ENCODE peak calls at places on chromosomes 5 and 9, in four cellular contexts. One of them, this sample, is unnamed.

GRCh38 chr5:54329731-54330709 is 19.6 kb upstream of the ARL15 start:
- DNase-seq in GM12878: no peak
- DNase-seq in K562: no peak
- DNase-seq in HepG2: no peak
- DNase-seq in this sample: no peak

GRCh38 chr5:150209020-150209635 is 19.3 kb downstream of the SLC6A7 start:
- DNase-seq in K562: no peak
- DNase-seq in HepG2: no peak
- DNase-seq in GM12878: no peak
- DNase-seq in this sample: no peak

GRCh38 chr9:125663127-125663526 is 43.9 kb downstream of the MAPKAP1 start:
- DNase-seq in K562: no peak
- DNase-seq in HepG2: no peak
- DNase-seq in GM12878: no peak
- DNase-seq in this sample: no peak

GRCh38 chr9:129609486-129610192 is 11.3 kb downstream of the C9orf50 start:
- DNase-seq in HepG2: no peak
- DNase-seq in K562: no peak
- DNase-seq in GM12878: no peak
- DNase-seq in this sample: no peak

GRCh38 chr5:171606414-171607024 is 179.1 kb upstream of the SMIM23 start:
- DNase-seq in HepG2: no peak
- DNase-seq in GM12878: no peak
- DNase-seq in K562: peak; percentile 58
- DNase-seq in this sample: no peak

GRCh38 chr9:124216474-124217176 is 41.1 kb upstream of the NEK6 start:
- DNase-seq in GM12878: peak; percentile 80
- DNase-seq in HepG2: no peak
- DNase-seq in K562: no peak
- DNase-seq in this sample: no peak

GRCh38 chr5:102223542-102224444 is 72.3 kb downstream of the SLCO4C1 start:
- DNase-seq in HepG2: peak; percentile 68
- DNase-seq in GM12878: no peak
- DNase-seq in K562: peak; percentile 11
- DNase-seq in this sample: peak; percentile 14

GRCh38 chr9:129898205-129898604 is 62.9 kb downstream of the USP20 start:
- DNase-seq in HepG2: no peak
- DNase-seq in K562: no peak
- DNase-seq in GM12878: no peak
- DNase-seq in this sample: no peak

GRCh38 chr5:13574634-13575033 is 369.9 kb downstream of the DNAH5 start:
- DNase-seq in HepG2: no peak
- DNase-seq in GM12878: no peak
- DNase-seq in K562: no peak
- DNase-seq in this sample: no peak

GRCh38 chr5:149406203-149406978 is 27.3 kb upstream of the IL17B start:
- DNase-seq in K562: peak; percentile 60
- DNase-seq in HepG2: no peak
- DNase-seq in GM12878: no peak
- DNase-seq in this sample: no peak

GRCh38 chr5:180628827-180629702 is 20.3 kb downstream of the FLT4 start:
- DNase-seq in HepG2: no peak
- DNase-seq in K562: no peak
- DNase-seq in GM12878: no peak
- DNase-seq in this sample: no peak

GRCh38 chr9:33435821-33436277 is 11.5 kb downstream of the AQP3 start:
- DNase-seq in HepG2: no peak
- DNase-seq in GM12878: no peak
- DNase-seq in K562: no peak
- DNase-seq in this sample: no peak

GRCh38 chr9:120109242-120109641 is 470.7 kb downstream of the CDK5RAP2 start:
- DNase-seq in GM12878: no peak
- DNase-seq in K562: no peak
- DNase-seq in HepG2: peak; percentile 18
- DNase-seq in this sample: peak; percentile 46

GRCh38 chr5:107542428-107542827 is 128.3 kb downstream of the EFNA5 start:
- DNase-seq in GM12878: peak; percentile 52
- DNase-seq in K562: no peak
- DNase-seq in HepG2: peak; percentile 61
- DNase-seq in this sample: peak; percentile 19

GRCh38 chr5:177611446-177612214 is 11.7 kb downstream of the B4GALT7 start:
- DNase-seq in GM12878: no peak
- DNase-seq in HepG2: no peak
- DNase-seq in K562: no peak
- DNase-seq in this sample: no peak
- TF ChIP-seq FOXM1 in GM12878: no peak
- TF ChIP-seq FOXM1 in HepG2: no peak
- TF ChIP-seq FOXM1 in K562: no peak
- TF ChIP-seq FOXM1 in this sample: no peak

GRCh38 chr9:85001925-85002324 is 332.4 kb downstream of the NTRK2 start:
- DNase-seq in K562: no peak
- DNase-seq in GM12878: no peak
- DNase-seq in HepG2: no peak
- DNase-seq in this sample: no peak
- TF ChIP-seq SP1 in K562: no peak
- TF ChIP-seq SP1 in GM12878: no peak
- TF ChIP-seq SP1 in HepG2: no peak
- TF ChIP-seq SP1 in this sample: no peak

GRCh38 chr9:106731910-106732309 is 131.1 kb upstream of the ZNF462 start:
- DNase-seq in HepG2: no peak
- DNase-seq in GM12878: no peak
- DNase-seq in K562: no peak
- DNase-seq in this sample: no peak
- TF ChIP-seq FOXM1 in HepG2: no peak
- TF ChIP-seq FOXM1 in GM12878: no peak
- TF ChIP-seq FOXM1 in K562: no peak
- TF ChIP-seq FOXM1 in this sample: no peak

GRCh38 chr5:115986358-115986757 is 24.1 kb downstream of the LVRN start:
- DNase-seq in GM12878: no peak
- DNase-seq in K562: no peak
- DNase-seq in HepG2: no peak
- DNase-seq in this sample: no peak
- TF ChIP-seq SP1 in GM12878: no peak
- TF ChIP-seq SP1 in K562: no peak
- TF ChIP-seq SP1 in HepG2: no peak
- TF ChIP-seq SP1 in this sample: no peak

GRCh38 chr9:134324359-134325095 is 1.7 kb upstream of the RXRA start:
- DNase-seq in K562: no peak
- DNase-seq in HepG2: no peak
- DNase-seq in GM12878: no peak
- DNase-seq in this sample: no peak
- TF ChIP-seq FOXM1 in K562: no peak
- TF ChIP-seq FOXM1 in HepG2: no peak
- TF ChIP-seq FOXM1 in GM12878: no peak
- TF ChIP-seq FOXM1 in this sample: no peak

DNA sequence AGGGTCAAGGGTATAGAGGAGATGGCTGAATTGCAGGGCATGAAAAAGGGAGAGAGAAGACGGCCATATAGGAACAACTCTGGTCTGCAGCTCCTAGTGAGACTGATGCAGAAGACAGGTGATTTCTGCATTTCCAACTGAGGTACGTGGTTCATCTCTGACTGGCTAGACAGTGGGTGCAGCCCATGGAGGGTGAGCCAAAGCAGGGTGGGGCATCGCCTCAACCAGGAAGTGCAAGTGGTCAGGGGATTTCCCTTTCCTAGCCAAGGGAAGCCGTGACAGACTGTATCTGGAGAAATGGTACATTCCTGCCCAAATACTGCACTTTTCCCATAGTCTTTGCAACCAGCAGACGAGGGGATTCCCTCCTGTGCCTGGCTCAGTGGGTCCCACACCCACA is 22.6 kb upstream of the GNAQ start:
- DNase-seq in GM12878: no peak
- DNase-seq in K562: no peak
- DNase-seq in HepG2: no peak
- DNase-seq in this sample: no peak
- TF ChIP-seq SP1 in GM12878: no peak
- TF ChIP-seq SP1 in K562: no peak
- TF ChIP-seq SP1 in HepG2: no peak
- TF ChIP-seq SP1 in this sample: no peak

DNA sequence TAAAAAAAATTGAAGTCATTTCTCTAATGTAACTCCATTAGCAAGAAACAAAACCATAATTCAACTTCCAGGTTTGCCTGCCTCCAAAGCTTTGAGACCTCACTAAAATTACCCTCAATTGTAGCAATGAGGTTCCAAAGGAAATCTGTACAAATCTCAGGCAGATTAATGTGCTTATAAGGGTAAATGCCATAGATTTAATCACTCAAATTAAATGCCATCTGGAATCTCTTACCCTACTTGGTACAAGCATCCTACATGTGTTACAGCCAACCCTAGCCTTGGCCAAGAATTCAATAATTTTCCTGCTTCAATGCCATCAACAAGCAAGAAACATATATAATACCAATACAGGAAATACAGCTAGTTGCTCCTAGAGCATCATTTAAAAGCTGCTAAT is 452.8 kb downstream of the RAB3C start:
- DNase-seq in HepG2: no peak
- DNase-seq in K562: no peak
- DNase-seq in GM12878: no peak
- DNase-seq in this sample: no peak
- TF ChIP-seq FOXM1 in HepG2: no peak
- TF ChIP-seq FOXM1 in K562: no peak
- TF ChIP-seq FOXM1 in GM12878: no peak
- TF ChIP-seq FOXM1 in this sample: no peak

This sample was measured in HEK293T.